ENCODE peak calls at places on chromosomes 7 and 10, in six cellular contexts. Z, R, F, N, E and K are unnamed samples.

GRCh38 chr7:78099715-78100477 is 301.3 kb downstream of the PHTF2 start:
- DNase-seq in Z (no peak), R (no peak), F (no peak), N (peak; percentile 15), E (no peak), K (no peak)

GRCh38 chr10:7484456-7485266 is 73.8 kb upstream of the SFMBT2 start:
- DNase-seq in Z (no peak), R (no peak), F (peak; percentile 21), N (no peak), E (no peak), K (peak; percentile 61)

GRCh38 chr10:6128591-6129383 is 40.0 kb downstream of the RBM17 start:
- DNase-seq in Z (no peak), R (no peak), F (peak; percentile 43), N (no peak), E (no peak), K (no peak)

GRCh38 chr7:99485094-99485493 is 12.4 kb downstream of the ZNF789 start:
- DNase-seq in Z (no peak), R (no peak), F (no peak), N (no peak), E (no peak), K (no peak)

GRCh38 chr7:100444311-100445278 is 8.3 kb upstream of the PPP1R35 start:
- DNase-seq in Z (peak; percentile 96), R (no peak), F (no peak), N (peak; percentile 69), E (no peak), K (no peak)

GRCh38 chr10:34656676-34657075 is 158.4 kb downstream of the PARD3 start:
- DNase-seq in Z (no peak), R (no peak), F (no peak), N (no peak), E (no peak), K (no peak)

GRCh38 chr7:153006452-153006851 is 246.9 kb downstream of the ACTR3B start:
- DNase-seq in Z (no peak), R (no peak), F (no peak), N (no peak), E (no peak), K (no peak)

GRCh38 chr10:51141015-51141414 is 66.7 kb downstream of the PRKG1 start:
- DNase-seq in Z (no peak), R (no peak), F (no peak), N (no peak), E (no peak), K (no peak)

GRCh38 chr10:22766693-22767092 is 52.3 kb upstream of the PIP4K2A start:
- DNase-seq in Z (no peak), R (no peak), F (no peak), N (no peak), E (no peak), K (no peak)

GRCh38 chr7:75915416-75916156 is 631 bp downstream of the POR start:
- DNase-seq in Z (peak; percentile 61), R (no peak), F (peak; percentile 64), N (no peak), E (no peak), K (peak; percentile 16)
- TF ChIP-seq REST in Z (no peak), R (no peak), F (no peak), N (no peak), E (no peak), K (no peak)

DNA sequence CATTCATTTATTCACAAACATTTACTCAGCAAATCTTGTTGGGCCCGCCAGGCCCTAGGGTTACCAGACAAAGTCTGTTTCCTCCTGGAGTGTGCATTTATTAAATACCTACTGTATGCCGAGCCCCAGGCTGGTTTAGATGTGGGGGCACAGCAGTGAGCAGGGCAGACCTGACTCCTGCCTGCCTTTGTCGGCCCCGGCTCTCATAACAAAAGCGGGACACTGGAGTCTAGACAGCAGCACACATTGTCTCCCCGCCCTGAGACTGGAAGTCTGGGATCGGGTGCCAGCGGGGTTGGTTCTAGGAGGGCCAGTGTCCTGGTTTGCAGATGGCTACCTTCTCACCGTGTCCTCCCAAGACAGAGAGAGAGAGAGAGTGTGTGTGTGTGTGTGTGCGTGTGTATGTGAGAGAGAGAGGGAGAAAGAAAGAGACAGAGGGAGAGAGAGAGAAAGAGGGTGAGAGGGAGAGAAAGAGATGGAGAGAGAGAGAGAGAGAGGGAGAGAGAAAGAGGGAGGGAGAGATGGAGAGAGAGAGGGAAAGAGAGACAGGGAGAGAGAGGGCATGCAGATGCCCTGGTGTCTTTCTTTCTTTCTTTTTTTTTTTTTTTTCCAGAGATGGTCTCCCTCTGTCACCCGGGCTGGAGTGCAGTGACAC is 25.9 kb downstream of the ELFN1 start:
- DNase-seq in Z (no peak), R (no peak), F (no peak), N (no peak), E (no peak), K (no peak)
- TF ChIP-seq REST in Z (no peak), R (no peak), F (no peak), N (no peak), E (no peak), K (no peak)

GRCh38 chr10:66805610-66806009 is 120.2 kb upstream of the LRRTM3 start:
- DNase-seq in Z (no peak), R (no peak), F (no peak), N (no peak), E (no peak), K (no peak)
- TF ChIP-seq REST in Z (no peak), R (no peak), F (no peak), N (no peak), E (no peak), K (no peak)

DNA sequence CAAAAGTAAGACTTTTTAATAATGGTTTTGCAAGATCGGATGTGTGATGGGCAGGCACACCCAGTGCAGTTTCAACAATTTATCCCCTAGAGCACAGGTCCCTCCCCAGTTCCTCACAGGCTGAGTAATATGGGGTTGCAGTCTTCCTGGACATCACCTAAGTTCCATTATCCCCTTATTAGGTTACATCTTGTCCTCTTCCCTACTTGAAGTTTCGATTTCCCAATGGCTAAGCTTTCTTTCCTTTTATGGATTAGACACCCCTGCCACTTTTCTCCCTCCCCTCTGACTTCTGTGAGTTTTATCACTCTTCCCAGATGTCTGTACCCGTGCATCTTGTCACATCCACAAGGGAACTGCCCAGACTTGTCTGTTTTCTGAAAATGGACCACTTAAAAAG is 2.4 kb upstream of the NIPSNAP2 start:
- DNase-seq in Z (no peak), R (no peak), F (no peak), N (no peak), E (no peak), K (no peak)
- TF ChIP-seq REST in Z (no peak), R (no peak), F (no peak), N (no peak), E (no peak), K (no peak)

GRCh38 chr10:29181936-29182335 is 106.9 kb upstream of the LYZL1 start:
- DNase-seq in Z (no peak), R (no peak), F (no peak), N (no peak), E (no peak), K (no peak)
- TF ChIP-seq REST in Z (no peak), R (no peak), F (no peak), N (no peak), E (no peak), K (no peak)